ENCODE peak calls at places on chromosomes 3 and 15, in four cellular contexts. Z is GM12878, R is HepG2, S is K562. J is an unnamed sample.
A peak's percentile ranks its signal among the peaks of the same experiment; 100 is the strongest.

GRCh38 chr3:46422617-46423016 is 15.6 kb downstream of the CCRL2 start:
- DNase-seq in Z (no peak), R (no peak), S (peak; percentile 62), J (no peak)

GRCh38 chr3:59519094-59519493 is 469.3 kb upstream of the CFAP20DC start:
- DNase-seq in Z (no peak), R (no peak), S (no peak), J (no peak)

GRCh38 chr15:84658080-84658787 is at the start of gene NMB:
- DNase-seq in Z (peak; percentile 33), R (peak; percentile 81), S (no peak), J (peak; percentile 91)

GRCh38 chr15:61115679-61116078 is 113.4 kb downstream of the RORA start:
- DNase-seq in Z (no peak), R (no peak), S (no peak), J (no peak)

GRCh38 chr15:65902373-65902772 is 33.1 kb downstream of the RAB11A start:
- DNase-seq in Z (peak; percentile 57), R (peak; percentile 23), S (peak; percentile 67), J (no peak)

GRCh38 chr3:122183893-122184590 is 574 bp downstream of the CASR start:
- DNase-seq in Z (no peak), R (no peak), S (no peak), J (peak; percentile 48)

GRCh38 chr3:17307482-17307881 is 422.7 kb downstream of the PLCL2 start:
- DNase-seq in Z (no peak), R (no peak), S (no peak), J (no peak)

GRCh38 chr15:71143373-71144310 is 28.4 kb downstream of the THSD4 start:
- DNase-seq in Z (no peak), R (peak; percentile 38), S (no peak), J (no peak)

GRCh38 chr15:101193063-101193712 is 58.7 kb downstream of the CHSY1 start:
- DNase-seq in Z (no peak), R (no peak), S (no peak), J (no peak)

GRCh38 chr15:44584162-44584749 is 47.3 kb downstream of the EIF3J start:
- DNase-seq in Z (no peak), R (peak; percentile 36), S (no peak), J (peak; percentile 67)

GRCh38 chr3:150797155-150797554 is 34.2 kb upstream of the SIAH2 start:
- DNase-seq in Z (no peak), R (no peak), S (no peak), J (no peak)

GRCh38 chr3:101850327-101851048 is 1.2 kb downstream of the NFKBIZ start:
- DNase-seq in Z (peak; percentile 65), R (no peak), S (no peak), J (no peak)

GRCh38 chr3:195271859-195272243 is 892 bp upstream of the XXYLT1 start:
- DNase-seq in Z (no peak), R (no peak), S (no peak), J (no peak)

GRCh38 chr3:120153294-120153693 is 59.0 kb upstream of the GSK3B start:
- DNase-seq in Z (no peak), R (no peak), S (no peak), J (no peak)

GRCh38 chr3:59235221-59236012 is 185.6 kb upstream of the CFAP20DC start:
- DNase-seq in Z (peak; percentile 46), R (no peak), S (no peak), J (no peak)

GRCh38 chr15:57158589-57158988 is 217.7 kb upstream of the CGNL1 start:
- DNase-seq in Z (no peak), R (no peak), S (no peak), J (no peak)

GRCh38 chr3:66110840-66111239 is 72.1 kb upstream of the MAGI1 start:
- DNase-seq in Z (no peak), R (peak; percentile 12), S (no peak), J (peak; percentile 16)

GRCh38 chr3:175187586-175187985 is 328.5 kb downstream of the NAALADL2 start:
- DNase-seq in Z (no peak), R (no peak), S (no peak), J (no peak)

GRCh38 chr3:112089956-112090898 is 4.0 kb downstream of the C3orf52 start:
- DNase-seq in Z (no peak), R (no peak), S (no peak), J (no peak)

GRCh38 chr3:52106951-52107611 is 47.1 kb downstream of the POC1A start:
- DNase-seq in Z (no peak), R (no peak), S (no peak), J (no peak)

GRCh38 chr15:95371664-95372063 is 958.8 kb upstream of the NR2F2 start:
- DNase-seq in Z (no peak), R (no peak), S (no peak), J (no peak)

GRCh38 chr15:53791616-53792015 is 32.2 kb upstream of the WDR72 start:
- DNase-seq in Z (no peak), R (no peak), S (no peak), J (no peak)

GRCh38 chr15:40953713-40954074 is 423 bp downstream of the CHAC1 start:
- DNase-seq in Z (no peak), R (no peak), S (no peak), J (no peak)

GRCh38 chr3:98869391-98869790 is 32.1 kb downstream of the DCBLD2 start:
- DNase-seq in Z (no peak), R (no peak), S (no peak), J (no peak)

GRCh38 chr15:25066708-25067107 is 111.9 kb downstream of the SNRPN start:
- DNase-seq in Z (no peak), R (no peak), S (no peak), J (no peak)

GRCh38 chr3:126746395-126747177 is 42.5 kb downstream of the CHCHD6 start:
- DNase-seq in Z (no peak), R (peak; percentile 84), S (peak; percentile 42), J (no peak)

GRCh38 chr3:128761392-128761791 is 35.4 kb downstream of the RAB7A start:
- DNase-seq in Z (no peak), R (no peak), S (no peak), J (no peak)

GRCh38 chr3:9690451-9691450 is 12.9 kb upstream of the CPNE9 start:
- DNase-seq in Z (peak; percentile 28), R (no peak), S (peak; percentile 53), J (no peak)

GRCh38 chr3:66593978-66594377 is 93.2 kb upstream of the LRIG1 start:
- DNase-seq in Z (no peak), R (peak; percentile 74), S (no peak), J (no peak)

GRCh38 chr3:185152433-185153169 is at the start of gene C3orf70:
- DNase-seq in Z (no peak), R (no peak), S (peak; percentile 74), J (peak; percentile 55)

GRCh38 chr15:73937726-73938125 is 11.5 kb downstream of the LOXL1 start:
- DNase-seq in Z (no peak), R (no peak), S (no peak), J (no peak)

GRCh38 chr15:73941044-73941443 is 14.8 kb downstream of the LOXL1 start:
- DNase-seq in Z (no peak), R (no peak), S (no peak), J (no peak)

GRCh38 chr15:73937313-73937695 is 11.0 kb downstream of the LOXL1 start:
- DNase-seq in Z (no peak), R (no peak), S (no peak), J (no peak)

GRCh38 chr15:73940061-73940981 is 14.1 kb downstream of the LOXL1 start:
- DNase-seq in Z (no peak), R (no peak), S (no peak), J (no peak)

DNA sequence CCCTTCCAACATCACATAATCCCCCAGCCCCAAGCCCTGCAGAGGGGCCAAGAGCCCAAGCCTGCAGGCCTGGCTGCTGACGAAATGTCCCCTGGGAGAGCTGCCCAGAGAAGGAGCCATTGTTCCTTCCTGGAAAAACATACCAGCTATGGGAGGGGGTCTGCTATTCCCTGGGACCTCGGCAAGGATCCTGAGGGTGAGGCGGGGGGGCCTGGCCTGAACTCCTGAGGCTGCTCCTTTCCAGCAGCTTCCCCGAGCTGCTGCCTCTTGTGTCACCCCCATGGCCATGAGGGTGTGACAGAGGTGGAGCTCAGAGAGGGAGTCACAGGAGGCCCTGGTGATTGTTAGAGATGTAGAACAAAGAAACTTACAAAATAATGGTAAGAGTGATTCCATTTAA is 12.9 kb downstream of the LOXL1 start:
- DNase-seq in Z (no peak), R (no peak), S (no peak), J (no peak)
- TF ChIP-seq ETV6 in Z (no peak), R (no peak), S (no peak), J (no peak)

GRCh38 chr3:187265461-187265955 is 26.0 kb downstream of the MASP1 start:
- DNase-seq in Z (no peak), R (no peak), S (no peak), J (no peak)
- TF ChIP-seq ETV6 in Z (no peak), R (no peak), S (no peak), J (no peak)

GRCh38 chr3:11282250-11283125 is 10.3 kb downstream of the ATG7 start:
- DNase-seq in Z (no peak), R (no peak), S (no peak), J (no peak)
- TF ChIP-seq ETV6 in Z (no peak), R (no peak), S (no peak), J (no peak)

GRCh38 chr15:56064152-56064551 is 70.7 kb upstream of the NEDD4 start:
- DNase-seq in Z (no peak), R (no peak), S (no peak), J (no peak)
- TF ChIP-seq ETV6 in Z (no peak), R (no peak), S (no peak), J (no peak)

GRCh38 chr15:68733666-68734065 is 87.0 kb downstream of the ANP32A start:
- DNase-seq in Z (no peak), R (no peak), S (no peak), J (no peak)

GRCh38 chr15:68732451-68732850 is 88.2 kb downstream of the ANP32A start:
- DNase-seq in Z (no peak), R (no peak), S (no peak), J (no peak)

GRCh38 chr15:68729789-68730201 is 90.9 kb downstream of the ANP32A start:
- DNase-seq in Z (no peak), R (no peak), S (no peak), J (no peak)

GRCh38 chr15:68731318-68731897 is 89.3 kb downstream of the ANP32A start:
- DNase-seq in Z (no peak), R (no peak), S (peak; percentile 18), J (no peak)

DNA sequence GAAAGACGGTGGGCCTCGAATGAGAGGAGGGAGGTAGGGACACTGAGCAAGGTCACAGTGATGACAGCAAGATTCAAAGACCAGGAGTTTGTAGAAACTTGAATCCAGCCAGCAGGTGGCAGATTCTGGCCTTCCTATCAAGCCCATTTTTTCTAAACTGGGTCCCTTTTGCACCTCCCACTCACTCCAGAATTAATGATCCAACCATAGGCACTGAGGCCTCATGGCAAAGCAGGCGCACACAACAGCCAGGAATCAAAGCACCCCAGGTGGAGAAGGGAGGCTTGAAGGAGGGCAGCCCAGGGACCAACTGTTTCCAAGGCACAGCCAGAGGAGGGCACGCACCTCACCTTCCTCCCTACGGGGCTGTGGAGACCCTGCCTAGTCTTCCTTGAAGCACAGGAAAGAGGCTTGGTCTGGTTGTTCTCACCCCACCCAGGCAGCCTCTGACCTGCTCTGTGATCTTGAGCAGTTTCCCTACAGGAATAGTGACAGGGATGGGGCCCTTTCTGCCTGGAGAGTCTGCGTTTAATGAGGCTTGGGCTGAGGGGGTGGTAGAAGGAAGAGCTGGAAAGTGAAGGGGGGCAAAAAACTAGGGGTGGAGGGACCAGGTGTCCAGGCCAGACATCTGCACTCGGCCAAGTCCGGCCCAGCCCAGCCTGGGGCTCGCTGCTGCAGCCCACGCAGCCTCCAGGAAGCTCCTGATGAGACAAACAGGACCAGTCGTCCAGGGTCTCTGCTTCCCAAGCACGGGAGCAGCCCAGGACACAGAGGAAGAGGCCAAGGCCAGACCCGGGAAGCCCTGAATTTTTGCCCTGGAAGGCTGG is 90.0 kb downstream of the ANP32A start:
- DNase-seq in Z (no peak), R (peak; percentile 21), S (peak; percentile 23), J (peak; percentile 39)
- TF ChIP-seq ETV6 in Z (no peak), R (no peak), S (no peak), J (no peak)

J was measured in WTC11.